ENCODE peak calls at places on chromosomes 2 and 18, in six cellular contexts. P is K562, Z is GM12878, V is HepG2, F is H1, K is GM12891. N is an unnamed sample.

GRCh38 chr18:1499265-1499664 is 594.6 kb downstream of the ADCYAP1 start:
- DNase-seq in P (peak; percentile 20), Z (no peak), V (no peak), F (no peak), K (no peak), N (no peak)

GRCh38 chr2:218081063-218081462 is 12.0 kb downstream of the RUFY4 start:
- DNase-seq in P (no peak), Z (peak; percentile 61), V (no peak), F (no peak), K (peak; percentile 59), N (peak; percentile 52)

GRCh38 chr2:25049422-25049821 is 7.5 kb downstream of the EFR3B start:
- DNase-seq in P (no peak), Z (no peak), V (no peak), F (no peak), K (no peak), N (no peak)

GRCh38 chr2:122001441-122001874 is 246.0 kb downstream of the TSN start:
- DNase-seq in P (no peak), Z (no peak), V (no peak), F (no peak), K (no peak), N (no peak)

GRCh38 chr18:12657849-12658829 is at the start of gene SPIRE1:
- DNase-seq in P (peak; percentile 73), Z (no peak), V (peak; percentile 29), F (no peak), K (peak; percentile 37), N (peak; percentile 32)

GRCh38 chr2:236445678-236446077 is 123.9 kb upstream of the ACKR3 start:
- DNase-seq in P (no peak), Z (no peak), V (no peak), F (no peak), K (no peak), N (no peak)

GRCh38 chr2:130373808-130374365 is 18.0 kb downstream of the PTPN18 start:
- DNase-seq in P (no peak), Z (no peak), V (no peak), F (no peak), K (no peak), N (no peak)

GRCh38 chr2:215486973-215487372 is 51.1 kb upstream of the FN1 start:
- DNase-seq in P (no peak), Z (no peak), V (no peak), F (no peak), K (no peak), N (no peak)

GRCh38 chr18:49094979-49095632 is 144.3 kb upstream of the SMAD7 start:
- DNase-seq in P (no peak), Z (no peak), V (no peak), F (no peak), K (no peak), N (no peak)

GRCh38 chr2:95268208-95269035 is 5.8 kb upstream of the PROM2 start:
- DNase-seq in P (no peak), Z (no peak), V (no peak), F (no peak), K (no peak), N (no peak)

GRCh38 chr2:96869824-96870630 is at the start of gene SEMA4C:
- DNase-seq in P (peak; percentile 79), Z (no peak), V (no peak), F (no peak), K (peak; percentile 62), N (no peak)

GRCh38 chr2:6865346-6866238 is at the start of gene CMPK2:
- DNase-seq in P (peak; percentile 84), Z (peak; percentile 33), V (peak; percentile 35), F (no peak), K (peak; percentile 86), N (peak; percentile 83)

GRCh38 chr2:19072161-19072560 is 286.3 kb downstream of the OSR1 start:
- DNase-seq in P (no peak), Z (no peak), V (no peak), F (no peak), K (no peak), N (no peak)

GRCh38 chr2:73091696-73092095 is 20.2 kb upstream of the SFXN5 start:
- DNase-seq in P (no peak), Z (no peak), V (no peak), F (no peak), K (no peak), N (no peak)

DNA sequence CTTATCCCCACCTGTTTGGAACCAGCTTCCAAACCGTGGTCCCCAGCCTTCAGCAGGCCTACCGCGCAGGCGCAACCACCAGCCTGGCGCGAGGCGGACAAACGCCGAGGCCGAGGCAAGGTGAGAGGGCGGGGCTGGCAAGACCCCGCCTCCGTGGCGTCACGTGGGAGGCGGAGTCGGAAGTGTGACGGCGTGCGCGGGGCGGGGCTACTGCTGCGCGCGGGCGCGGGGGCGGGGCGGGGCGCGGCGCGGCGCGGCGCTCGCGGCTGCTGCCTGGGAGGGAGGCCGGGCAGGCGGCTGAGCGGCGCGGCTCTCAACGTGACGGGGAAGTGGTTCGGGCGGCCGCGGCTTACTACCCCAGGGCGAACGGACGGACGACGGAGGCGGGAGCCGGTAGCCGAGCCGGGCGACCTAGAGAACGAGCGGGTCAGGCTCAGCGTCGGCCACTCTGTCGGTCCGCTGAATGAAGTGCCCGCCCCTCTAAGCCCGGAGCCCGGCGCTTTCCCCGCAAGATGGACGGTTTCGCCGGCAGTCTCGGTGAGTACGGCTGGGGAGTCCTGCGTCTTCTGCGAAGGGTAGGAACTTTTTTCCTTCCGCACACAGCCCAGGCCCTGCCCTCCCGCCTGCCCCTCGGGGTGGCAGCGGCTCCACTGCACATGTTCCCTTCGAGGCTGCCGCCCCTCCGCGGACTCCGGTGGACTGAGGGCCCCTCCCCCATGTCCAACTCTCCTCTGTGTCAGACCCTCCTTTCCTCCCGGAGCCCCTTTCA is at the start of gene EML4:
- DNase-seq in P (peak; percentile 92), Z (peak; percentile 52), V (peak; percentile 82), F (peak; percentile 88), K (peak; percentile 73), N (peak; percentile 61)
- TF ChIP-seq POLR2A in P (peak; percentile 84), Z (peak; percentile 92), V (peak; percentile 75), F (peak; percentile 63), K (peak; percentile 65), N (peak; percentile 84)

GRCh38 chr2:27906074-27906473 is 15.5 kb downstream of the BABAM2 start:
- DNase-seq in P (no peak), Z (no peak), V (no peak), F (no peak), K (no peak), N (no peak)

GRCh38 chr2:27903649-27904544 is 13.4 kb downstream of the BABAM2 start:
- DNase-seq in P (no peak), Z (no peak), V (no peak), F (no peak), K (no peak), N (no peak)

GRCh38 chr2:27901219-27901618 is 10.7 kb downstream of the BABAM2 start:
- DNase-seq in P (no peak), Z (no peak), V (no peak), F (no peak), K (no peak), N (no peak)

GRCh38 chr2:27903018-27903417 is 12.5 kb downstream of the BABAM2 start:
- DNase-seq in P (no peak), Z (no peak), V (no peak), F (no peak), K (no peak), N (no peak)

DNA sequence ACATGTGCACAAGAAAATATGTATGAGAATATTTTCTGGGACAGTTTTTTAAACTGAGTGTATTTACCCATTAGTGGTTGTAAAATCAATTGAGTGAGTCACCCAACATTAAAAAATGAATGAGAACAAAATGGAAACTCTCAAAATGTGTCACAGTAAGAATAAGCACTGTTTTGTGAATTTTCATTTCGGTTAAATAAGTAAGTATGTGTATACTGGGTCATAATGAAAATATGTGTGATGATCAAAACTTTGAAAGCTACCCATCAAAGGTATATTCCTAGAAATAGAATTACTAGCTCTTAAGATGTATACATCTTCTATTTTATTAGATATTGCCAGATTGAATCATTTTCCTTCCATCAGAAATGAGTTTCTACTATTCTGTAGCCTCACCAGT is 11.6 kb downstream of the BABAM2 start:
- DNase-seq in P (no peak), Z (no peak), V (no peak), F (no peak), K (no peak), N (no peak)
- TF ChIP-seq TAF1 in P (no peak), Z (no peak), V (no peak), F (no peak), K (no peak), N (no peak)

GRCh38 chr18:41600693-41601391 is 354.2 kb upstream of the PIK3C3 start:
- DNase-seq in P (no peak), Z (no peak), V (no peak), F (no peak), K (no peak), N (no peak)
- TF ChIP-seq POLR2AphosphoS5 in P (no peak), Z (no peak), V (no peak), F (no peak), K (no peak), N (no peak)

DNA sequence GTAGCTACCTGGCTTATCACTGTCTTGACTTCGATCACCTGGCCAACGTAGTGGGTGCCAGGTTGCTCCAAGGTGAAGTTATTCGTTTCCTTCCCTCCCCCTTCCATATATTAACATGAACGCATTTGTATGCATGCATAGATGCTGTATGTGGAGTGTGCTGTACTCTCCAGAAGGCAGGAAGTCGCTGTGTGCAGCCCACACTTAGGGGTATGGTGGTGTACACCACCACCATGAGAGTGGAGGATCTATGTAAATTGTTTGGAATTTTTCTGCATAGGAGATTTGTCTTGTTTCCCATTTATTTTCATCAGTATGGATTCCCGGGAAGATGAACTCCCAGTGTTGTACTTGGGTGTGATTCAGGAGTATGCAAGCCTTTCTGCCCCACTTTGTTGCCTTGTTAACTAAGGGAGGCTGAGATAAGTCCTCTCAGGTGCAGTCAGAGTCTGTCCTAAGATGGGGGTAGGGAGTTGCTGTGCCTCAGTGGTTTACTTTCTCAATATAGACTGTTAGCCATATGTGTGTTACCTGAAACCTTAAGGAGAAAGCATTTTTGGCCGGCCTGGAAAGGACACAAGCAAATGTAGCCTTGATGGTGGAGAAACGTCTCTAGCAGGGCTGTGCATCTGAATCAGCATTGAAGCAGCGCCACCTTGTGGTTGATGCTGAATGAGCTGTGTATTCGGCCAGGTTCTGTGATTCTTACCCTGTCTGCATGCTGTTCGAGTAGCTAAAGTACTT is 149.8 kb downstream of the TANC1 start:
- DNase-seq in P (peak; percentile 67), Z (peak; percentile 51), V (peak; percentile 68), F (peak; percentile 59), K (peak; percentile 32), N (peak; percentile 26)
- TF ChIP-seq POLR2A in P (no peak), Z (no peak), V (no peak), F (no peak), K (no peak), N (no peak)

N was measured in GM12892.